ENCODE peak calls at places on chromosomes 13 and 19, in nine cellular contexts. One of them, this sample, is unnamed.

GRCh38 chr13:32897296-32897695 is 118.9 kb upstream of the KL start:
- DNase-seq in MM.1S: no peak
- DNase-seq in HCT116: no peak
- DNase-seq in GM23248: no peak
- DNase-seq in keratinocyte: peak
- DNase-seq in PC-9: no peak
- DNase-seq in endothelial cell of umbilical vein: no peak
- DNase-seq in hepatocyte: no peak
- DNase-seq in fibroblast of lung: no peak
- DNase-seq in this sample: no peak

GRCh38 chr13:51643114-51643881 is 59.0 kb downstream of the WDFY2 start:
- DNase-seq in HCT116: no peak
- DNase-seq in PC-9: peak
- DNase-seq in hepatocyte: no peak
- DNase-seq in fibroblast of lung: peak
- DNase-seq in MM.1S: no peak
- DNase-seq in keratinocyte: peak
- DNase-seq in endothelial cell of umbilical vein: peak
- DNase-seq in GM23248: peak
- DNase-seq in this sample: peak

GRCh38 chr13:27411393-27411792 is 13.0 kb upstream of the GTF3A start:
- DNase-seq in keratinocyte: no peak
- DNase-seq in PC-9: no peak
- DNase-seq in endothelial cell of umbilical vein: no peak
- DNase-seq in hepatocyte: no peak
- DNase-seq in HCT116: no peak
- DNase-seq in MM.1S: no peak
- DNase-seq in fibroblast of lung: no peak
- DNase-seq in GM23248: no peak
- DNase-seq in this sample: no peak

GRCh38 chr13:47463002-47463401 is 538.1 kb downstream of the SUCLA2 start:
- DNase-seq in hepatocyte: no peak
- DNase-seq in fibroblast of lung: no peak
- DNase-seq in keratinocyte: no peak
- DNase-seq in PC-9: no peak
- DNase-seq in GM23248: no peak
- DNase-seq in HCT116: no peak
- DNase-seq in MM.1S: no peak
- DNase-seq in endothelial cell of umbilical vein: no peak
- DNase-seq in this sample: no peak

GRCh38 chr13:33872005-33872351 is 54.0 kb downstream of the RFC3 start:
- DNase-seq in keratinocyte: no peak
- DNase-seq in PC-9: no peak
- DNase-seq in hepatocyte: peak
- DNase-seq in GM23248: no peak
- DNase-seq in endothelial cell of umbilical vein: no peak
- DNase-seq in fibroblast of lung: no peak
- DNase-seq in MM.1S: no peak
- DNase-seq in HCT116: no peak
- DNase-seq in this sample: no peak

GRCh38 chr13:61810065-61810464 is 394.4 kb upstream of the PCDH20 start:
- DNase-seq in HCT116: no peak
- DNase-seq in GM23248: no peak
- DNase-seq in PC-9: no peak
- DNase-seq in endothelial cell of umbilical vein: no peak
- DNase-seq in keratinocyte: no peak
- DNase-seq in hepatocyte: no peak
- DNase-seq in fibroblast of lung: no peak
- DNase-seq in MM.1S: no peak
- DNase-seq in this sample: no peak

GRCh38 chr13:33721719-33722118 is 96.2 kb upstream of the RFC3 start:
- DNase-seq in GM23248: peak
- DNase-seq in endothelial cell of umbilical vein: peak
- DNase-seq in MM.1S: no peak
- DNase-seq in fibroblast of lung: peak
- DNase-seq in PC-9: no peak
- DNase-seq in hepatocyte: no peak
- DNase-seq in HCT116: no peak
- DNase-seq in keratinocyte: no peak
- DNase-seq in this sample: no peak

GRCh38 chr13:36089130-36089529 is 42.1 kb downstream of the DCLK1 start:
- DNase-seq in HCT116: no peak
- DNase-seq in endothelial cell of umbilical vein: no peak
- DNase-seq in keratinocyte: no peak
- DNase-seq in fibroblast of lung: no peak
- DNase-seq in hepatocyte: no peak
- DNase-seq in MM.1S: no peak
- DNase-seq in GM23248: no peak
- DNase-seq in PC-9: no peak
- DNase-seq in this sample: no peak

GRCh38 chr13:40940841-40941240 is 78.3 kb downstream of the ELF1 start:
- DNase-seq in PC-9: no peak
- DNase-seq in keratinocyte: no peak
- DNase-seq in endothelial cell of umbilical vein: no peak
- DNase-seq in MM.1S: no peak
- DNase-seq in fibroblast of lung: no peak
- DNase-seq in HCT116: no peak
- DNase-seq in GM23248: no peak
- DNase-seq in hepatocyte: no peak
- DNase-seq in this sample: no peak

GRCh38 chr13:61253105-61253877 is 162.4 kb downstream of the PCDH20 start:
- DNase-seq in MM.1S: no peak
- DNase-seq in PC-9: no peak
- DNase-seq in keratinocyte: no peak
- DNase-seq in HCT116: no peak
- DNase-seq in hepatocyte: no peak
- DNase-seq in GM23248: no peak
- DNase-seq in fibroblast of lung: no peak
- DNase-seq in endothelial cell of umbilical vein: no peak
- DNase-seq in this sample: no peak

GRCh38 chr13:31053098-31053497 is 108.6 kb downstream of the HSPH1 start:
- DNase-seq in keratinocyte: no peak
- DNase-seq in GM23248: peak
- DNase-seq in hepatocyte: no peak
- DNase-seq in endothelial cell of umbilical vein: no peak
- DNase-seq in HCT116: no peak
- DNase-seq in fibroblast of lung: no peak
- DNase-seq in PC-9: peak
- DNase-seq in MM.1S: no peak
- DNase-seq in this sample: peak

GRCh38 chr13:51681037-51681678 is 96.9 kb downstream of the WDFY2 start:
- DNase-seq in HCT116: no peak
- DNase-seq in endothelial cell of umbilical vein: no peak
- DNase-seq in hepatocyte: peak
- DNase-seq in GM23248: peak
- DNase-seq in PC-9: peak
- DNase-seq in fibroblast of lung: peak
- DNase-seq in keratinocyte: peak
- DNase-seq in MM.1S: no peak
- DNase-seq in this sample: peak

GRCh38 chr19:56760842-56761241 is 79.7 kb downstream of the PEG3 start:
- DNase-seq in HCT116: no peak
- DNase-seq in PC-9: no peak
- DNase-seq in hepatocyte: no peak
- DNase-seq in keratinocyte: no peak
- DNase-seq in endothelial cell of umbilical vein: no peak
- DNase-seq in GM23248: no peak
- DNase-seq in MM.1S: no peak
- DNase-seq in fibroblast of lung: no peak
- DNase-seq in this sample: no peak

GRCh38 chr19:51441410-51442390 is 16.6 kb downstream of the SIGLEC8 start:
- DNase-seq in GM23248: no peak
- DNase-seq in keratinocyte: peak
- DNase-seq in PC-9: no peak
- DNase-seq in hepatocyte: no peak
- DNase-seq in fibroblast of lung: no peak
- DNase-seq in HCT116: no peak
- DNase-seq in MM.1S: no peak
- DNase-seq in endothelial cell of umbilical vein: no peak
- DNase-seq in this sample: peak

GRCh38 chr19:51433092-51433491 is 15.7 kb upstream of the SIGLEC10 start:
- DNase-seq in fibroblast of lung: no peak
- DNase-seq in MM.1S: no peak
- DNase-seq in hepatocyte: no peak
- DNase-seq in endothelial cell of umbilical vein: no peak
- DNase-seq in HCT116: no peak
- DNase-seq in GM23248: no peak
- DNase-seq in keratinocyte: no peak
- DNase-seq in PC-9: no peak
- DNase-seq in this sample: no peak

GRCh38 chr19:51440052-51440451 is 18.2 kb downstream of the SIGLEC8 start:
- DNase-seq in GM23248: no peak
- DNase-seq in MM.1S: no peak
- DNase-seq in fibroblast of lung: no peak
- DNase-seq in endothelial cell of umbilical vein: no peak
- DNase-seq in HCT116: no peak
- DNase-seq in hepatocyte: no peak
- DNase-seq in PC-9: no peak
- DNase-seq in keratinocyte: no peak
- DNase-seq in this sample: no peak

GRCh38 chr19:51440846-51441409 is 17.3 kb downstream of the SIGLEC8 start:
- DNase-seq in HCT116: no peak
- DNase-seq in hepatocyte: no peak
- DNase-seq in endothelial cell of umbilical vein: no peak
- DNase-seq in fibroblast of lung: no peak
- DNase-seq in keratinocyte: no peak
- DNase-seq in MM.1S: no peak
- DNase-seq in PC-9: no peak
- DNase-seq in GM23248: peak
- DNase-seq in this sample: peak

DNA sequence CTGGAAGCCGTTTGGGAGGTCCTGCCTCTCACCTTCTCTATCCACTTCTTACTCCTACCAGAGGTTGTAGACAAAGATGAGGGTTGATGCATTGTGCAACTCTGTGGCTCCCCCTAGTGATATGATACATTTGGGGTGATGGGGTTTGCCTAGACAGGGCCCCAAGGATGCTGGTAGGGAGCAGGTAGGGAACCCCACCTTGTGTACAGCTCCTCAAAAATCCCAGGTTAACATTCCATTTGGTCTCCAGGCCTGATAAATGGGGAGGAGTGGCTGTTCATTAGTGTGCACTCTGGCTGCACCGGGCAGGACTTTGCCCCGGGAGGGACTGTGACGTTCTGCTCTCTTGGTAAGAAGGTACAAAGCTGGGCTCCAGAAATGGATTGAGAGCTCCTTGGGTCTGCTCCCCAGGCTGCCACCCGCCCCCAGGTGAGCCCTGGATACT is 19.2 kb downstream of the SIGLEC8 start:
- DNase-seq in keratinocyte: no peak
- DNase-seq in MM.1S: no peak
- DNase-seq in HCT116: no peak
- DNase-seq in hepatocyte: no peak
- DNase-seq in endothelial cell of umbilical vein: no peak
- DNase-seq in fibroblast of lung: peak
- DNase-seq in PC-9: no peak
- DNase-seq in GM23248: peak
- DNase-seq in this sample: peak
- H3K4me2 ChIP-seq in keratinocyte: no peak
- H3K4me2 ChIP-seq in MM.1S: no peak
- H3K4me2 ChIP-seq in HCT116: no peak
- H3K4me2 ChIP-seq in hepatocyte: no peak
- H3K4me2 ChIP-seq in endothelial cell of umbilical vein: no peak
- H3K4me2 ChIP-seq in fibroblast of lung: no peak
- H3K4me2 ChIP-seq in PC-9: no peak
- H3K4me2 ChIP-seq in GM23248: no peak
- H3K4me2 ChIP-seq in this sample: no peak

DNA sequence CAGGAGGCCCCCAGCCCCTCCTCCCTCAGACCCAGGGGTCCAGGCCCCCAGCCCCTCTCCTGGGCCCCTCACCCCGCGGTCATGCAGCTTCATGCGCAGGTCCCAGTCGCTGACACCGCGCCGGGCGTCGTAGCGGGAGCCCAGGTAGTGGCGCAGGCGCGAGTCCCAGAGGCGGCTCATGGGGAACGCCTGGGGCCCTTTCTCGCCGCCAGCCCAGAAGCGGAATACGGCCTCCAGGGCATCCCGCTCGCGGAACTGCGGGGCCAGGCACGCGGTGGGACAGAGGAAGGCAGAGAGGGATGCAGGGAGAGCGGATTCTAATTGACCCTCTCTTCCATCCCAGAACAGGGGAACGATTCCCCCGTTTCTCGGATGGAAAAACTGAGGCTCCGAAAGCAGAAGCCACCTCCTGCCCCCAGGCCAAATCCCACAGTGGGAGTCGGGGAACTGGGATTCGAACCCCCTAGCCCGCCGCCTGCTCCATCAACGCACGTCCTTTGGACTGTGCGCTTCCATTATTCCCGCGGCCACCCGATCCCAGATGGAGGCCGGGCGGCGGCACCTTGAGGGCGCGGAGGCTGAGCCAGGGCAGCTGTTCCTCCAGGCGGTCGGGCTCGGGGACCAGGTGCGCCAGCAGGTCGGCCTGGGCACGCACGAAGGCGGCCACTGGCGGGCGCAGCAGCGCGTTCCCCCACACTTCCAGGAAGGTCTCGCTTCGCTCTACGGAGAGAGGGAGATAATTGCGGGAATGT is 4.2 kb upstream of the TNNI3 start:
- DNase-seq in fibroblast of lung: no peak
- DNase-seq in hepatocyte: no peak
- DNase-seq in keratinocyte: no peak
- DNase-seq in endothelial cell of umbilical vein: no peak
- DNase-seq in GM23248: no peak
- DNase-seq in PC-9: no peak
- DNase-seq in MM.1S: no peak
- DNase-seq in HCT116: no peak
- DNase-seq in this sample: no peak
- TF ChIP-seq EZH2 in fibroblast of lung: peak
- TF ChIP-seq EZH2 in hepatocyte: no peak
- TF ChIP-seq EZH2 in keratinocyte: no peak
- TF ChIP-seq EZH2 in endothelial cell of umbilical vein: peak
- TF ChIP-seq EZH2 in GM23248: no peak
- TF ChIP-seq EZH2 in PC-9: no peak
- TF ChIP-seq EZH2 in MM.1S: no peak
- TF ChIP-seq EZH2 in HCT116: no peak
- TF ChIP-seq EZH2 in this sample: no peak

DNA sequence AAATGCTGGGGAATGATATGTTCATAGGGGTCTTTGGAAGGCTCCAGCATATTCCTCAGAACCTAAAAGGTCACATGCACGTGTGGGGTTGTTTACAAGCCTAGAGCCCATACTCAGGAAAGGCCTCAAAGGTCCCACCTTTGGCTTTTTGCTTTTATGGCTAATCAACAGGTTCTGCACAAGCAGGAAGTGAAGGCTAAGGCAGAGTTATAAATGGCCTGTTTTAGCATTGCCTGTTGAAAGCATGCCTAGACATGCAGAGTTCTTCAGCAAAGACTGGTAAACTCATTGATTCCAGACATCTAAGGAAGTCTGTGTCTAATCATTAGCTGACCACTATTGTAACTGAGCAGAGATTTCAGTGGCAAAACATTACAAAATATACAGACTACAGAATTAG is 198.3 kb downstream of the KCNRG start:
- DNase-seq in GM23248: no peak
- DNase-seq in endothelial cell of umbilical vein: no peak
- DNase-seq in PC-9: no peak
- DNase-seq in HCT116: no peak
- DNase-seq in hepatocyte: no peak
- DNase-seq in keratinocyte: no peak
- DNase-seq in fibroblast of lung: no peak
- DNase-seq in MM.1S: no peak
- DNase-seq in this sample: no peak
- H2AFZ ChIP-seq in GM23248: no peak
- H2AFZ ChIP-seq in endothelial cell of umbilical vein: no peak
- H2AFZ ChIP-seq in PC-9: no peak
- H2AFZ ChIP-seq in HCT116: no peak
- H2AFZ ChIP-seq in hepatocyte: no peak
- H2AFZ ChIP-seq in keratinocyte: no peak
- H2AFZ ChIP-seq in fibroblast of lung: no peak
- H2AFZ ChIP-seq in MM.1S: no peak
- H2AFZ ChIP-seq in this sample: no peak

GRCh38 chr19:47330466-47330869 is 1.5 kb upstream of the C5AR2 start:
- DNase-seq in GM23248: no peak
- DNase-seq in MM.1S: no peak
- DNase-seq in endothelial cell of umbilical vein: peak
- DNase-seq in HCT116: no peak
- DNase-seq in hepatocyte: no peak
- DNase-seq in PC-9: no peak
- DNase-seq in fibroblast of lung: peak
- DNase-seq in keratinocyte: no peak
- DNase-seq in this sample: no peak
- H3K4me2 ChIP-seq in GM23248: no peak
- H3K4me2 ChIP-seq in MM.1S: no peak
- H3K4me2 ChIP-seq in endothelial cell of umbilical vein: peak
- H3K4me2 ChIP-seq in HCT116: no peak
- H3K4me2 ChIP-seq in hepatocyte: no peak
- H3K4me2 ChIP-seq in PC-9: no peak
- H3K4me2 ChIP-seq in fibroblast of lung: no peak
- H3K4me2 ChIP-seq in keratinocyte: no peak
- H3K4me2 ChIP-seq in this sample: no peak

This sample was measured in PC-3.